ENCODE peak calls at places on chromosomes 2 and 18, in four cellular contexts. One of them, this sample, is unnamed. For H3K4me1, the result is how much of the 10 kb centered on the place peaks cover.

GRCh38 chr2:201984800-201985525 is 48.7 kb upstream of the FZD7 start:
- DNase-seq in aorta: no peak
- DNase-seq in CD8-positive, alpha-beta memory T cell: no peak
- DNase-seq in cardiac muscle cell: no peak
- DNase-seq in this sample: no peak

GRCh38 chr2:3434654-3435053 is 55.2 kb downstream of the TRAPPC12 start:
- DNase-seq in aorta: no peak
- DNase-seq in CD8-positive, alpha-beta memory T cell: no peak
- DNase-seq in cardiac muscle cell: no peak
- DNase-seq in this sample: no peak

GRCh38 chr2:84306361-84306760 is 152.7 kb downstream of the SUCLG1 start:
- DNase-seq in aorta: no peak
- DNase-seq in CD8-positive, alpha-beta memory T cell: no peak
- DNase-seq in cardiac muscle cell: no peak
- DNase-seq in this sample: peak

GRCh38 chr18:845152-845819 is 33.2 kb upstream of the YES1 start:
- DNase-seq in aorta: no peak
- DNase-seq in CD8-positive, alpha-beta memory T cell: no peak
- DNase-seq in cardiac muscle cell: no peak
- DNase-seq in this sample: no peak

GRCh38 chr2:236157366-236157765 is 10.8 kb downstream of the GBX2 start:
- DNase-seq in aorta: no peak
- DNase-seq in CD8-positive, alpha-beta memory T cell: no peak
- DNase-seq in cardiac muscle cell: no peak
- DNase-seq in this sample: no peak

GRCh38 chr2:9388950-9389911 is 34.1 kb downstream of the ITGB1BP1 start:
- DNase-seq in aorta: peak
- DNase-seq in CD8-positive, alpha-beta memory T cell: no peak
- DNase-seq in cardiac muscle cell: no peak
- DNase-seq in this sample: no peak

GRCh38 chr2:197185676-197186075 is 124.9 kb downstream of the ANKRD44 start:
- DNase-seq in aorta: no peak
- DNase-seq in CD8-positive, alpha-beta memory T cell: no peak
- DNase-seq in cardiac muscle cell: no peak
- DNase-seq in this sample: no peak

GRCh38 chr18:46253498-46253897 is 149.3 kb downstream of the HAUS1 start:
- DNase-seq in aorta: no peak
- DNase-seq in CD8-positive, alpha-beta memory T cell: no peak
- DNase-seq in cardiac muscle cell: no peak
- DNase-seq in this sample: no peak

GRCh38 chr18:55546873-55547704 is 40.9 kb downstream of the TCF4 start:
- DNase-seq in aorta: no peak
- DNase-seq in CD8-positive, alpha-beta memory T cell: no peak
- DNase-seq in cardiac muscle cell: no peak
- DNase-seq in this sample: no peak

GRCh38 chr2:170013802-170014551 is 164.0 kb upstream of the MYO3B start:
- DNase-seq in aorta: no peak
- DNase-seq in CD8-positive, alpha-beta memory T cell: no peak
- DNase-seq in cardiac muscle cell: peak
- DNase-seq in this sample: peak

GRCh38 chr18:14971461-14972185 is 223.7 kb downstream of the ANKRD30B start:
- DNase-seq in aorta: no peak
- DNase-seq in CD8-positive, alpha-beta memory T cell: no peak
- DNase-seq in cardiac muscle cell: no peak
- DNase-seq in this sample: no peak

GRCh38 chr2:30201990-30202389 is 29.3 kb upstream of the LBH start:
- DNase-seq in aorta: no peak
- DNase-seq in CD8-positive, alpha-beta memory T cell: no peak
- DNase-seq in cardiac muscle cell: no peak
- DNase-seq in this sample: no peak

GRCh38 chr18:55300469-55301195 is 287.4 kb downstream of the TCF4 start:
- DNase-seq in aorta: no peak
- DNase-seq in CD8-positive, alpha-beta memory T cell: no peak
- DNase-seq in cardiac muscle cell: no peak
- DNase-seq in this sample: no peak

GRCh38 chr2:10317646-10318045 is 14.9 kb downstream of the HPCAL1 start:
- DNase-seq in aorta: peak
- DNase-seq in CD8-positive, alpha-beta memory T cell: no peak
- DNase-seq in cardiac muscle cell: no peak
- DNase-seq in this sample: no peak

GRCh38 chr2:121186261-121186660 is 98.7 kb downstream of the TFCP2L1 start:
- DNase-seq in aorta: no peak
- DNase-seq in CD8-positive, alpha-beta memory T cell: no peak
- DNase-seq in cardiac muscle cell: no peak
- DNase-seq in this sample: no peak

GRCh38 chr2:33292063-33292462 is 184.4 kb upstream of the RASGRP3 start:
- DNase-seq in aorta: no peak
- DNase-seq in CD8-positive, alpha-beta memory T cell: no peak
- DNase-seq in cardiac muscle cell: no peak
- DNase-seq in this sample: no peak

GRCh38 chr2:33292981-33293586 is 183.4 kb upstream of the RASGRP3 start:
- DNase-seq in aorta: no peak
- DNase-seq in CD8-positive, alpha-beta memory T cell: no peak
- DNase-seq in cardiac muscle cell: no peak
- DNase-seq in this sample: no peak

GRCh38 chr2:33287611-33288010 is 188.8 kb upstream of the RASGRP3 start:
- DNase-seq in aorta: no peak
- DNase-seq in CD8-positive, alpha-beta memory T cell: no peak
- DNase-seq in cardiac muscle cell: no peak
- DNase-seq in this sample: no peak

GRCh38 chr2:33289961-33290360 is 186.5 kb upstream of the RASGRP3 start:
- DNase-seq in aorta: no peak
- DNase-seq in CD8-positive, alpha-beta memory T cell: no peak
- DNase-seq in cardiac muscle cell: no peak
- DNase-seq in this sample: no peak

DNA sequence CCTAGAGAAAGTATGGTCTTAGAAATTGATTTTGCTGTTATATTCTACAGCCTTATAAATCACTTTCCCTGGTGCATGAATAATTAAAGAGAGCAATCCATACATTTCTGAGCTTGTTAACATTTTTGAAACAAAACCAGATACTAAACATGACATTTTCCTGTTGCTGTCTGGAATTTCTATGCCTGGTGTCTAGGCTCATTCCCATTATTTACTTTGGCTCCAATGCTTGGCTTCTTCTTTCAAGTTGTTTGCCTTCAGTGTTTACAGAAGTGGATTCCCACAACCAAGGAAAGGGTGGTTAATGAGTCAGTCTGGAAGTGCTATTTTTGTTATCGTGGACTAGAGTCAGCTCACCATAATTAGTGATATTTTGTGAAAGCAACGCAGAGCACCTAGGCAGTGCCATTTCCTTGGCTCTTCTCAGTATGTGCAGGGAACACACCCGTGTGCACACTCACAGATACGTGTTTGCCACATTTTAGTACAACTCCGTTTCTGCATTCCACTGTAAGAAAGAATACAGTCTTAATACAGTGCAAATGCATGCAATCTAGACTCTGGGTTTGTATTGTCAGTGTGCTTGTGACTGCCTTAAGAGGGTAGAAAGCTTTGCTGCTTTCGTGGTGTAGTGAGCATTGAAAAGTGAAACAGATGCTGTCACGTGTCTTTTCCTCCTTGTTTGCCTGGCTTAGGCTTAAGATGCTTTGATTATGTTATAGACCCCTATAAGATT is 185.0 kb upstream of the RASGRP3 start:
- DNase-seq in aorta: no peak
- DNase-seq in CD8-positive, alpha-beta memory T cell: no peak
- DNase-seq in cardiac muscle cell: no peak
- DNase-seq in this sample: no peak
- H3K4me3 ChIP-seq in aorta: peak
- H3K4me3 ChIP-seq in CD8-positive, alpha-beta memory T cell: no peak
- H3K4me3 ChIP-seq in cardiac muscle cell: no peak
- H3K4me3 ChIP-seq in this sample: no peak

DNA sequence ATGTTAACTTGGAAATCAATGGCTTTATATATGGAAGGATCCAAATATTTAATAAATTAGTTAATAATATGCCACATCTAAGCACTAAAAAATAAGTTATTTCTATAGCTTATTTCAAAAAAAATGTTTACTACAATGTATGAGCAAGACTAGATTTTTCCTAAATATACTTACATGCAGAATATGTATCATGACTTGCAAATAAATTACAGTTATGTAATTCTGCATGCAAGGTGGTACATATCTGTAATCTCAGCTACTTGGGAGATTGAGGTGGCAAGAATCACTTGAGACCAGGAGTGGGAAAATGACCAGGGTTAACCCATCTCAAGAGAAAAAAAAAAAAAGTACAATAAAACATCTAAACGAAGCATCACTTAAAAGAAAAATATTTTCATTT is 11.6 kb downstream of the PUM2 start:
- DNase-seq in aorta: no peak
- DNase-seq in CD8-positive, alpha-beta memory T cell: no peak
- DNase-seq in cardiac muscle cell: no peak
- DNase-seq in this sample: no peak
- H3K4me1 ChIP-seq in aorta: under half
- H3K4me1 ChIP-seq in CD8-positive, alpha-beta memory T cell: half or more
- H3K4me1 ChIP-seq in cardiac muscle cell: under half
- H3K4me1 ChIP-seq in this sample: under half

GRCh38 chr2:219522111-219523030 is 8.1 kb downstream of the ASIC4 start:
- DNase-seq in aorta: peak
- DNase-seq in CD8-positive, alpha-beta memory T cell: no peak
- DNase-seq in cardiac muscle cell: peak
- DNase-seq in this sample: no peak

GRCh38 chr2:219525533-219526232 is 11.4 kb downstream of the ASIC4 start:
- DNase-seq in aorta: no peak
- DNase-seq in CD8-positive, alpha-beta memory T cell: no peak
- DNase-seq in cardiac muscle cell: peak
- DNase-seq in this sample: peak

GRCh38 chr2:219524817-219525216 is 10.5 kb downstream of the ASIC4 start:
- DNase-seq in aorta: no peak
- DNase-seq in CD8-positive, alpha-beta memory T cell: no peak
- DNase-seq in cardiac muscle cell: no peak
- DNase-seq in this sample: no peak

GRCh38 chr2:219521066-219521880 is 7.0 kb downstream of the ASIC4 start:
- DNase-seq in aorta: no peak
- DNase-seq in CD8-positive, alpha-beta memory T cell: no peak
- DNase-seq in cardiac muscle cell: peak
- DNase-seq in this sample: peak

DNA sequence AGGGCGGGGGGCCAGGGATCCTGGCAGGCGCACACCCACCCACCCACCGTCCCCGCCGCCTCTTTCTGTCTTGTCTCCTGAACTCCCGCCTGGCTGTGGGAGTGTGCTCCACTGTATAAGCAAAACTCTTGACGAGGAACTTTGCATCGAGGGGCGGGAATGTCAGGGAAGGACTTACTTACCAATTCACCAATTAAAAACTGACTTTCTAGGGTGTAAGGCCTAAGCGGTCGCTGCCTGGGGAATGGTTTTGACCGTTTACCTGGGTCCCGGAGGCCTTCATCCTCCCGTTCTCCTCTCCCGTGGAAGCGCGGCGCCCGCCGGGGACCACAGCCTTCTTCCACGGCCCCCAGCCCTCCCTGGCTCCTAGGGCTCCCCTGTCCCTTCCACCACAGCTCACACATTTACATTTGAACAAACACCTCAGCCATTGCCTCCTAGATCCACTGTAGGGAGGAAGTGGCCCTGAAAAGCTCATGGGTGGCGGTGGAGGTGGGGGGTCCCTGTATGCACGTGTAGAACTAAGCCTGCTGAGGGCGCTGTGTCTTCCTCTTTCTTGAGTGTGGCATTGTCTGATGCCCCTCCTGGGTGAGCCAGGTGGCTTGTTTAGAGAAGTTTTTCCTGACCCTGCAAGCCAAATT is 8.9 kb downstream of the ASIC4 start:
- DNase-seq in aorta: no peak
- DNase-seq in CD8-positive, alpha-beta memory T cell: no peak
- DNase-seq in cardiac muscle cell: peak
- DNase-seq in this sample: no peak
- H3K4me3 ChIP-seq in aorta: no peak
- H3K4me3 ChIP-seq in CD8-positive, alpha-beta memory T cell: no peak
- H3K4me3 ChIP-seq in cardiac muscle cell: peak
- H3K4me3 ChIP-seq in this sample: no peak

DNA sequence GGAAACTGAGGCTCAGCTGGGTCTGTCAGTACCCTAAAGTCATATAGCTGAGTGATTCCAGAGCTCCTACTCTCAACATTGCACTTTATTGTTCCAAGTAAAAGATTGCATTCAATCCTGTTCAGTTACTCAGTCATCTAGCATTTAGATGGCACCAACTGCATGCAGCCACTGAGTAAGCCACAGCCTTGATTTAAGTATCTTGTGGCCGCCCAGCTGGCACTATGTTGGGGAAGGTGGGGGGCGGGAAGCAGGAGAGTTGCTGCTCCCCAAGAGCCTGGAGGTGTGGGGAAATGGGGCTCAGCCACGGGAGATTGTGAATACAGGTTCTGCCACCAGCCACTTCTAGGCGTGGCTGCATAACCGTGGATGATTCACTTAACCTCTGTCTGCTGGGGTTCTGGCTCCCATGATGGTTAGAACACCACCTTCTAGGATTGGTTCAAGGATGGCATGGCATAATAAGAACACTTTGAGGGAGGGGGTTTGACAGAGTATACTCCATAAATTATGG is 17.1 kb downstream of the ZFP36L2 start:
- DNase-seq in aorta: no peak
- DNase-seq in CD8-positive, alpha-beta memory T cell: no peak
- DNase-seq in cardiac muscle cell: no peak
- DNase-seq in this sample: no peak
- H3K4me1 ChIP-seq in aorta: under half
- H3K4me1 ChIP-seq in CD8-positive, alpha-beta memory T cell: under half
- H3K4me1 ChIP-seq in cardiac muscle cell: under half
- H3K4me1 ChIP-seq in this sample: under half

GRCh38 chr2:43307046-43307445 is 80.6 kb upstream of the ZFP36L2 start:
- DNase-seq in aorta: no peak
- DNase-seq in CD8-positive, alpha-beta memory T cell: no peak
- DNase-seq in cardiac muscle cell: no peak
- DNase-seq in this sample: no peak

GRCh38 chr2:43312751-43313641 is 86.6 kb upstream of the ZFP36L2 start:
- DNase-seq in aorta: no peak
- DNase-seq in CD8-positive, alpha-beta memory T cell: no peak
- DNase-seq in cardiac muscle cell: no peak
- DNase-seq in this sample: no peak

GRCh38 chr2:43307973-43308372 is 81.6 kb upstream of the ZFP36L2 start:
- DNase-seq in aorta: no peak
- DNase-seq in CD8-positive, alpha-beta memory T cell: no peak
- DNase-seq in cardiac muscle cell: no peak
- DNase-seq in this sample: no peak

GRCh38 chr2:43311276-43311675 is 84.9 kb upstream of the ZFP36L2 start:
- DNase-seq in aorta: no peak
- DNase-seq in CD8-positive, alpha-beta memory T cell: no peak
- DNase-seq in cardiac muscle cell: no peak
- DNase-seq in this sample: no peak

DNA sequence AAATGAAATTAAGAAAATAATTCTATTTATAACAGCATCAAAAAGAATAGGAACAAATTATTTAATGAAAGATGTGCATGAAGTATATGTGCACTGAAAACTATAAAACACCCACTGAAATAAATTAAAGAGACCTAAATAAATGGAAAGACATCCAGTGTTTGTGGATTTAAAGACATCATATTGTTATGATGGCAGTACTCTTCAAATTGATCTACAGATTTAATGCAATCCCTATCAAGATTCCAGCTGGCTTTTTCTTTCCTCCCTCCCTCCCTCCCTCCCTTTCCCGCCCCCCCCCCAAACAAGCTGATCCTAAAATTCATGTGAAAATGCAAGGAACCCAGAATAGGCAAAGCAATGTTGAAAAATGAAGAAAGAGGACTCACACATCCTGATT is 83.5 kb upstream of the ZFP36L2 start:
- DNase-seq in aorta: no peak
- DNase-seq in CD8-positive, alpha-beta memory T cell: no peak
- DNase-seq in cardiac muscle cell: no peak
- DNase-seq in this sample: no peak
- H3K4me3 ChIP-seq in aorta: no peak
- H3K4me3 ChIP-seq in CD8-positive, alpha-beta memory T cell: no peak
- H3K4me3 ChIP-seq in cardiac muscle cell: no peak
- H3K4me3 ChIP-seq in this sample: no peak

GRCh38 chr2:239285071-239285931 is 115.5 kb downstream of the HDAC4 start:
- DNase-seq in aorta: peak
- DNase-seq in CD8-positive, alpha-beta memory T cell: no peak
- DNase-seq in cardiac muscle cell: no peak
- DNase-seq in this sample: no peak
- H3K4me1 ChIP-seq in aorta: under half
- H3K4me1 ChIP-seq in CD8-positive, alpha-beta memory T cell: half or more
- H3K4me1 ChIP-seq in cardiac muscle cell: under half
- H3K4me1 ChIP-seq in this sample: under half